ENCODE peak calls at places on chromosome 16, in six cellular contexts. H, O, L, B, M and T are unnamed samples.
A peak's percentile ranks its signal among the peaks of the same experiment; 100 is the strongest.

GRCh38 chr16:83113317-83113716 is 486.5 kb downstream of the CDH13 start:
- DNase-seq in H (peak; percentile 29), O (no peak), L (peak; percentile 28), B (peak; percentile 41), M (no peak), T (peak; percentile 54)

GRCh38 chr16:82440336-82440735 is 186.4 kb upstream of the CDH13 start:
- DNase-seq in H (no peak), O (no peak), L (no peak), B (no peak), M (peak; percentile 20), T (no peak)

GRCh38 chr16:35391328-35391727 is 1931.9 kb downstream of the TP53TG3F start:
- DNase-seq in H (peak; percentile 33), O (no peak), L (peak; percentile 69), B (peak; percentile 55), M (peak; percentile 35), T (peak; percentile 62)

GRCh38 chr16:12951392-12951791 is 50.0 kb downstream of the SHISA9 start:
- DNase-seq in H (no peak), O (no peak), L (no peak), B (no peak), M (no peak), T (no peak)

GRCh38 chr16:23863511-23864422 is 28.0 kb downstream of the PRKCB start:
- DNase-seq in H (no peak), O (no peak), L (peak; percentile 85), B (no peak), M (no peak), T (no peak)

GRCh38 chr16:10941127-10941933 is 938 bp downstream of the DEXI start:
- DNase-seq in H (no peak), O (no peak), L (no peak), B (no peak), M (no peak), T (peak; percentile 42)

GRCh38 chr16:84830765-84831384 is 11.1 kb downstream of the CRISPLD2 start:
- DNase-seq in H (no peak), O (no peak), L (no peak), B (no peak), M (no peak), T (no peak)

GRCh38 chr16:28218109-28218508 is 6.3 kb upstream of the XPO6 start:
- DNase-seq in H (peak; percentile 72), O (no peak), L (peak; percentile 77), B (peak; percentile 74), M (no peak), T (peak; percentile 63)

GRCh38 chr16:72996291-72997062 is 51.5 kb downstream of the ZFHX3 start:
- DNase-seq in H (no peak), O (no peak), L (no peak), B (no peak), M (no peak), T (peak; percentile 58)

GRCh38 chr16:24538756-24539294 is 541 bp upstream of the RBBP6 start:
- DNase-seq in H (no peak), O (no peak), L (no peak), B (peak; percentile 85), M (no peak), T (no peak)

GRCh38 chr16:11955713-11956123 is 9.3 kb upstream of the TNFRSF17 start:
- DNase-seq in H (peak; percentile 96), O (peak; percentile 60), L (no peak), B (peak; percentile 98), M (no peak), T (peak; percentile 92)

GRCh38 chr16:82792704-82793103 is 165.9 kb downstream of the CDH13 start:
- DNase-seq in H (no peak), O (no peak), L (no peak), B (no peak), M (no peak), T (no peak)

GRCh38 chr16:64391009-64391663 is 730.7 kb downstream of the CDH11 start:
- DNase-seq in H (no peak), O (no peak), L (no peak), B (peak; percentile 61), M (no peak), T (peak; percentile 50)

GRCh38 chr16:83344014-83344413 is 463.8 kb upstream of the HSBP1 start:
- DNase-seq in H (peak; percentile 90), O (no peak), L (no peak), B (peak; percentile 88), M (no peak), T (peak; percentile 76)

GRCh38 chr16:64321066-64321465 is 800.8 kb downstream of the CDH11 start:
- DNase-seq in H (no peak), O (no peak), L (no peak), B (no peak), M (no peak), T (no peak)

GRCh38 chr16:35485915-35486314 is 2026.5 kb downstream of the TP53TG3F start:
- DNase-seq in H (no peak), O (no peak), L (no peak), B (no peak), M (no peak), T (no peak)

GRCh38 chr16:79629003-79629402 is 28.5 kb upstream of the MAF start:
- DNase-seq in H (no peak), O (no peak), L (no peak), B (no peak), M (no peak), T (no peak)

GRCh38 chr16:85542548-85542927 is 70.6 kb upstream of the GSE1 start:
- DNase-seq in H (no peak), O (no peak), L (no peak), B (peak; percentile 18), M (no peak), T (no peak)

GRCh38 chr16:76956394-76956793 is 234.6 kb upstream of the MON1B start:
- DNase-seq in H (no peak), O (no peak), L (no peak), B (no peak), M (no peak), T (no peak)

DNA sequence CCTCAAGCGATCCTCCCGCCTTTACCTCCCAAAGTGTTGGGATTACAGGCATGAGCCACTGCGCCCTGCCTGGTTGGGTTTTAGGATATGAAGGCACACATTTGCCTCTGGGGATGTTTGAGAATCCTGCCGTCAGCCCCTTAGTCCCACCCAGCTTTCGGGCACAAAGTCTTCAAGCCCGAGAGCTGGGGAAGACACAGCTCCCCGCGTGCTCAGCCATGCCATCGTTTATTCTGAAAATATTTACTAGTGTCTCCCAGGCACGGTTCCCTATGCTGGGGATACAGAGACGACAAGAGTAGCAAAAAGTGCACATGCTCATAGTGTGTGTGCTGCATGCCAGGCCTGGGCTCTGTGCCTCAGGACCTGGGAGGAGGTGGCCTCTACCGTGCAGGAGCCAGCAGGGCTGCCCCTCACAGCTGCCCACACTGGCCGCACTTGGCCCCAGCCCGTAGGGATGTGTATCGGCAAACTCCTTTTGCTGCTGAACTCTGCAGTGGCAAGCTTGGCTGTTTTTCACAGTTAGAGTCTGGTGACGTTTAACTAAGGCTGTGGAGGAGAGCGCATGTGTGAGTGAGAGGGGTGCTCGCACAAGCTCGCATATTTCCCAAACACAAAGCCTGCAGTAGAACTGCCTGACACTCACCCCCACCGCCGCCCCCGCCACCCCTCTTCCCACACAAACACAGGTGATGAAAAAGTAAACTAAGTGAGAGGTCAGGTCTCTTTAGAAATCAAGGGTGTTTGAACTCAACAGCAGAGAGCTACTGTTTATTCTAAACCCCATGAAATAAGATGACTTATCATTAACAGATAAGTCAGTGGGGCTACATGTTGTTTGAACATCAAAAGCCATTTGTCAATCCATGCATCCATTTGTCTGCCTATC is 266.4 kb downstream of the MRTFB start:
- DNase-seq in H (peak; percentile 51), O (no peak), L (no peak), B (peak; percentile 67), M (no peak), T (no peak)
- H3K4me3 ChIP-seq in H (peak overlapping the region; percentile 15), O (no peak overlapping the region), L (no peak overlapping the region), B (peak overlapping the region; percentile 34), M (no peak overlapping the region), T (no peak overlapping the region)

GRCh38 chr16:814974-815373 is 14.4 kb upstream of the GNG13 start:
- DNase-seq in H (peak; percentile 64), O (no peak), L (peak; percentile 17), B (peak; percentile 76), M (no peak), T (no peak)

GRCh38 chr16:813916-814412 is 13.4 kb upstream of the GNG13 start:
- DNase-seq in H (no peak), O (no peak), L (no peak), B (no peak), M (no peak), T (no peak)

GRCh38 chr16:815861-816260 is 15.3 kb upstream of the GNG13 start:
- DNase-seq in H (no peak), O (no peak), L (no peak), B (no peak), M (no peak), T (no peak)

GRCh38 chr16:817001-817906 is 16.7 kb upstream of the GNG13 start:
- DNase-seq in H (no peak), O (no peak), L (no peak), B (peak; percentile 28), M (no peak), T (no peak)

DNA sequence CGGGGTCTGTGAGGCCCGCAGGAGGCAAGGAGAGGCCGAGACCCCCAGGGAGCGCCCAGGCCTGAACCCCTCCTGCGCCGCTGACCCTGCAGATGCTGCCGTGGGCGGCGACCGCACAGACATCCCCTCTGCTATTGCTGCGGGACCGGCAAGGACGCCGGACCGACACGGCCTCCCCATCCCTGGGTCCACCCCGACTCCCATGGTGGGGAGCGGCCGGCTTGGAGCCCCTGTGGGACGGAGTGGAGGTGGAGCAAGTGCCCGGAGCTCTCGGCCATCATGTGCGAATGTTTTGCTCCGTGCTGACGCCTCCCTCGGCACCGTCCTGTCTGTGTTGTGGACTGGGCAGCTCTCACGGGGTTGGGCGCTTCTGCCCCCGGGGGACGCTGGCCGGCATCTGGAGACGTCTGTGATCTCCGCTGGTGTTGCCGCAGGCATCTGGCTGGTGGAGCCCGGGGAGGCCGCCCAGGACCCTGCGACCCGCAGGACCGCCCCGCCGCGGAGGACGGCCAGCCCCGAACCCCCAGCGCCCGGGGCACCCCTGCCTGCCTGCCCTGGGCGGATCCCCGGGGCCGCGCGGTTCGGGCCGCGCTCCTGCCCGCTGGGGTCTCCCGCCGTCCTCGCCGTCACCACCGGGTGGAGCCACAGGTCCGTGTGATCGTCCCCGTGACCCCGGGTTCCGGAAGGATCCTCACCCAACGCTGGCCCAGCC is 12.8 kb upstream of the GNG13 start:
- DNase-seq in H (peak; percentile 6), O (no peak), L (peak; percentile 38), B (peak; percentile 72), M (no peak), T (no peak)
- H3K4me3 ChIP-seq in H (peak overlapping the region; percentile 35), O (peak overlapping the region; percentile 24), L (no peak overlapping the region), B (peak overlapping the region; percentile 71), M (no peak overlapping the region), T (no peak overlapping the region)

GRCh38 chr16:88891083-88891482 is 24.6 kb upstream of the PABPN1L start:
- DNase-seq in H (no peak), O (no peak), L (no peak), B (no peak), M (no peak), T (no peak)
- H3K4me3 ChIP-seq in H (no peak overlapping the region), O (no peak overlapping the region), L (no peak overlapping the region), B (no peak overlapping the region), M (no peak overlapping the region), T (no peak overlapping the region)

DNA sequence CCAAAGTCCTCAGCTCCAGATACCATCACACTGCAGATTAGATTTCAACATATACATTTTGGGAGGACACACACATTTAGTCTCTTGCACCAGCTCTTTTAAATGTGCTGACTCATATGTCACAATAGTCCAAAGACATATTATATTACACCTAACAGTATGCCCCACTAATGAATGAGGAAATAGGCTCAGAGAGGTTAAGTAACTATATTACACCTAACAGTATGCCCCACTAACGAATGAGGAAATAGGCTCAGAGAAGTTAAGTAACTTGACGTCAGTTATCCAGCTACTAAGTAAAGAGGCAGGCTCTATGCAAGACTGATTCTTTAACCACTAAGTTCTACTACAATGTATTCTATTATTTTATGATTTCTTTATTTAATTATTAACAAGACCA is 9.7 kb downstream of the IRX6 start:
- DNase-seq in H (no peak), O (no peak), L (no peak), B (no peak), M (no peak), T (no peak)
- H3K4me3 ChIP-seq in H (no peak overlapping the region), O (no peak overlapping the region), L (no peak overlapping the region), B (no peak overlapping the region), M (no peak overlapping the region), T (no peak overlapping the region)